ENCODE peak calls at places on chromosomes 2 and 18, in six cellular contexts. X, A, H, B, D and K are unnamed samples.

GRCh38 chr18:11880586-11881304 is 27.4 kb downstream of the MPPE1 start:
- DNase-seq in A (no peak), H (no peak), X (no peak), D (no peak), B (no peak), K (no peak)

GRCh38 chr2:190714958-190715357 is 66.1 kb downstream of the NAB1 start:
- DNase-seq in A (no peak), D (no peak), B (no peak), X (no peak), H (no peak), K (peak)

GRCh38 chr2:182248362-182248761 is 178.5 kb downstream of the PDE1A start:
- DNase-seq in X (no peak), H (no peak), B (no peak), D (no peak), A (no peak), K (no peak)

GRCh38 chr18:62925031-62925688 is 209.8 kb downstream of the PHLPP1 start:
- DNase-seq in B (no peak), D (no peak), A (no peak), X (no peak), H (no peak), K (peak)

GRCh38 chr18:34867520-34867919 is 157.4 kb downstream of the DTNA start:
- DNase-seq in A (peak), D (no peak), B (no peak), H (no peak), X (no peak), K (peak)

GRCh38 chr2:42342795-42343241 is 18.2 kb downstream of the COX7A2L start:
- DNase-seq in D (no peak), B (no peak), A (no peak), X (no peak), H (no peak), K (no peak)

GRCh38 chr18:8724452-8724851 is 19.1 kb downstream of the MTCL1 start:
- DNase-seq in B (no peak), X (no peak), D (no peak), A (no peak), H (no peak), K (no peak)

GRCh38 chr2:239386872-239387445 is 13.9 kb downstream of the HDAC4 start:
- DNase-seq in D (no peak), X (no peak), A (no peak), H (no peak), B (no peak), K (no peak)

GRCh38 chr2:74999464-74999863 is 41.0 kb downstream of the POLE4 start:
- DNase-seq in A (no peak), H (no peak), D (no peak), X (no peak), B (no peak), K (no peak)

GRCh38 chr2:137345994-137346393 is 580.6 kb downstream of the THSD7B start:
- DNase-seq in A (no peak), H (no peak), B (no peak), X (no peak), D (no peak), K (no peak)

GRCh38 chr2:46952171-46952570 is 36.6 kb upstream of the MCFD2 start:
- DNase-seq in H (no peak), B (no peak), A (no peak), D (no peak), X (no peak), K (no peak)

GRCh38 chr2:191421950-191422349 is 176.7 kb downstream of the MYO1B start:
- DNase-seq in A (no peak), H (no peak), B (no peak), D (no peak), X (no peak), K (no peak)

GRCh38 chr2:158015428-158016076 is 86.1 kb upstream of the UPP2 start:
- DNase-seq in A (no peak), X (no peak), H (no peak), B (no peak), D (no peak), K (no peak)

GRCh38 chr2:54570321-54570881 is 114.3 kb downstream of the SPTBN1 start:
- DNase-seq in H (no peak), B (no peak), D (no peak), A (no peak), X (no peak), K (no peak)

GRCh38 chr2:109344270-109344805 is 215.3 kb downstream of the SH3RF3 start:
- DNase-seq in B (no peak), D (no peak), X (no peak), A (no peak), H (no peak), K (no peak)

GRCh38 chr2:15776629-15776919 is 163.8 kb upstream of the MYCN start:
- DNase-seq in B (no peak), X (no peak), D (no peak), A (no peak), H (no peak), K (no peak)

GRCh38 chr18:78787751-78788150 is 191.9 kb upstream of the SALL3 start:
- DNase-seq in A (no peak), B (no peak), H (no peak), D (no peak), X (no peak), K (no peak)

GRCh38 chr2:85905891-85906290 is 17.1 kb upstream of the ST3GAL5 start:
- DNase-seq in D (no peak), X (no peak), H (no peak), B (no peak), A (no peak), K (no peak)

GRCh38 chr18:33924576-33924975 is 300.1 kb downstream of the NOL4 start:
- DNase-seq in D (no peak), B (no peak), X (no peak), A (no peak), H (no peak), K (no peak)

GRCh38 chr2:197514754-197515153 is 1.1 kb upstream of the MOB4 start:
- DNase-seq in D (no peak), X (no peak), B (no peak), H (no peak), A (no peak), K (peak)

GRCh38 chr2:2188344-2189111 is 142.5 kb downstream of the MYT1L start:
- DNase-seq in H (no peak), D (no peak), B (no peak), A (no peak), X (no peak), K (no peak)

GRCh38 chr2:2846379-2847130 is 515.5 kb upstream of the MYT1L start:
- DNase-seq in X (no peak), B (no peak), A (no peak), H (no peak), D (no peak), K (no peak)